ENCODE peak calls at places on chromosomes 1 and 21, in eight cellular contexts. M is epithelial cell of esophagus; K is neural progenitor cell; J is HCT116; A is H9; X is AG09319; Y is CD8-positive, alpha-beta T cell; C is neural crest cell. P is an unnamed sample.

GRCh38 chr1:225653463-225654276 is 747 bp upstream of the ENAH start:
- DNase-seq in M (peak; percentile 80), K (peak; percentile 76), J (no peak), A (peak; percentile 53), X (no peak), Y (no peak), C (peak; percentile 56), P (peak; percentile 17)

GRCh38 chr1:185559684-185560310 is 174.4 kb upstream of the HMCN1 start:
- DNase-seq in M (peak; percentile 78), K (peak; percentile 60), J (peak; percentile 31), A (peak; percentile 72), X (peak; percentile 14), Y (peak; percentile 19), C (no peak), P (no peak)

GRCh38 chr1:112923234-112923955 is 32.6 kb downstream of the SLC16A1 start:
- DNase-seq in M (no peak), K (no peak), J (no peak), A (no peak), X (no peak), Y (no peak), C (no peak), P (no peak)

GRCh38 chr1:109770331-109771095 is 6.8 kb upstream of the EPS8L3 start:
- DNase-seq in M (no peak), K (no peak), J (no peak), A (no peak), X (no peak), Y (no peak), C (no peak), P (no peak)

GRCh38 chr1:55631508-55631907 is 416.3 kb upstream of the USP24 start:
- DNase-seq in M (no peak), K (no peak), J (no peak), A (no peak), X (no peak), Y (no peak), C (no peak), P (no peak)

GRCh38 chr1:41387667-41388091 is 26.4 kb downstream of the FOXO6 start:
- DNase-seq in M (peak; percentile 53), K (peak; percentile 92), J (no peak), A (peak; percentile 90), X (peak; percentile 11), Y (no peak), C (no peak), P (no peak)

GRCh38 chr1:47779613-47780012 is 217.6 kb downstream of the TRABD2B start:
- DNase-seq in M (no peak), K (no peak), J (no peak), A (no peak), X (no peak), Y (no peak), C (no peak), P (no peak)

GRCh38 chr21:41868062-41868710 is 11.0 kb downstream of the PRDM15 start:
- DNase-seq in M (no peak), K (no peak), J (no peak), A (no peak), X (no peak), Y (no peak), C (no peak), P (no peak)

GRCh38 chr1:3353901-3354300 is 100.6 kb upstream of the ARHGEF16 start:
- DNase-seq in M (no peak), K (no peak), J (no peak), A (no peak), X (no peak), Y (no peak), C (no peak), P (no peak)

GRCh38 chr1:226017070-226017469 is 17.9 kb upstream of the SDE2 start:
- DNase-seq in M (no peak), K (no peak), J (no peak), A (no peak), X (no peak), Y (no peak), C (no peak), P (no peak)

GRCh38 chr1:32289256-32289655 is 2.6 kb upstream of the HDAC1 start:
- DNase-seq in M (peak; percentile 87), K (no peak), J (no peak), A (no peak), X (no peak), Y (no peak), C (no peak), P (no peak)

GRCh38 chr1:20150326-20150705 is 11.2 kb downstream of the PLA2G2F start:
- DNase-seq in M (no peak), K (no peak), J (no peak), A (no peak), X (no peak), Y (no peak), C (no peak), P (no peak)

GRCh38 chr1:31786366-31787060 is 22.4 kb upstream of the ADGRB2 start:
- DNase-seq in M (no peak), K (no peak), J (no peak), A (peak; percentile 21), X (no peak), Y (no peak), C (no peak), P (no peak)

GRCh38 chr1:39317111-39317510 is 112.6 kb downstream of the MACF1 start:
- DNase-seq in M (peak; percentile 27), K (no peak), J (no peak), A (no peak), X (no peak), Y (no peak), C (no peak), P (no peak)

GRCh38 chr1:205961405-205961804 is 18.1 kb upstream of the SLC26A9 start:
- DNase-seq in M (no peak), K (no peak), J (no peak), A (no peak), X (no peak), Y (no peak), C (no peak), P (no peak)

GRCh38 chr1:108851567-108851966 is 5.3 kb downstream of the AKNAD1 start:
- DNase-seq in M (no peak), K (no peak), J (no peak), A (no peak), X (no peak), Y (no peak), C (no peak), P (no peak)

GRCh38 chr1:213415686-213416380 is 364.8 kb downstream of the RPS6KC1 start:
- DNase-seq in M (no peak), K (no peak), J (no peak), A (no peak), X (no peak), Y (no peak), C (no peak), P (peak; percentile 2)

GRCh38 chr1:228317411-228317828 is 89.2 kb downstream of the TRIM11 start:
- DNase-seq in M (no peak), K (no peak), J (no peak), A (no peak), X (no peak), Y (no peak), C (no peak), P (no peak)

GRCh38 chr1:234537236-234537635 is 58.3 kb upstream of the TARBP1 start:
- DNase-seq in M (no peak), K (no peak), J (no peak), A (no peak), X (no peak), Y (no peak), C (no peak), P (no peak)

GRCh38 chr1:201542166-201543045 is 3.5 kb downstream of the NAV1 start:
- DNase-seq in M (no peak), K (no peak), J (no peak), A (no peak), X (no peak), Y (no peak), C (no peak), P (no peak)

GRCh38 chr1:156600733-156601121 is 552 bp downstream of the GPATCH4 start:
- DNase-seq in M (peak; percentile 21), K (peak; percentile 25), J (no peak), A (no peak), X (no peak), Y (no peak), C (no peak), P (no peak)

GRCh38 chr1:222243902-222244301 is 304.0 kb downstream of the HHIPL2 start:
- DNase-seq in M (peak; percentile 94), K (no peak), J (peak; percentile 89), A (no peak), X (no peak), Y (no peak), C (no peak), P (no peak)

GRCh38 chr21:45824546-45825208 is 156.9 kb upstream of the COL6A1 start:
- DNase-seq in M (no peak), K (no peak), J (no peak), A (no peak), X (no peak), Y (no peak), C (no peak), P (no peak)

GRCh38 chr1:39406533-39407478 is 84.6 kb upstream of the BMP8A start:
- DNase-seq in M (no peak), K (peak; percentile 39), J (no peak), A (no peak), X (no peak), Y (no peak), C (no peak), P (peak; percentile 36)

GRCh38 chr21:46144464-46145070 is 10.8 kb downstream of the FTCD start:
- DNase-seq in M (no peak), K (no peak), J (no peak), A (no peak), X (no peak), Y (no peak), C (no peak), P (no peak)